ENCODE peak calls at places on chromosomes 13 and 19, in ten cellular contexts. Y is fibroblast of the conjunctiva; J is stromal cell of bone marrow; X is stimulated activated CD4-positive, alpha-beta T cell treated with anti-CD3 and anti-CD28 coated beads, Interleukin-4, amount 100 ng/mL, for 1 hour; R is putamen; P is nephron progenitor cell; E is HT1080; U is T follicular helper cell; F is H9; N is cardiac muscle cell. L is an unnamed sample.

GRCh38 chr19:8607386-8607785 is 3.1 kb downstream of the ADAMTS10 start:
- DNase-seq in N (no peak), J (peak), R (no peak), X (no peak), U (no peak), E (no peak), Y (peak), F (no peak), P (no peak), L (peak)

GRCh38 chr13:49869514-49869913 is 66.6 kb downstream of the SPRYD7 start:
- DNase-seq in Y (peak), P (no peak), N (peak), F (peak), E (peak), R (no peak), U (no peak), X (no peak), J (no peak), L (peak)

GRCh38 chr13:98761126-98761978 is 8.9 kb upstream of the SLC15A1 start:
- DNase-seq in P (no peak), X (no peak), F (no peak), U (no peak), Y (peak), N (no peak), J (peak), R (no peak), E (peak), L (peak)

GRCh38 chr13:51905787-51906186 is 44.0 kb downstream of the CCDC70 start:
- DNase-seq in J (no peak), X (no peak), F (peak), Y (no peak), N (no peak), P (no peak), U (no peak), R (no peak), E (no peak), L (no peak)

GRCh38 chr13:80341098-80341701 is at the start of gene SPRY2:
- DNase-seq in J (peak), P (peak), F (peak), R (peak), E (peak), N (peak), U (no peak), Y (peak), X (peak), L (peak)

GRCh38 chr13:109096101-109096500 is 466.7 kb downstream of the MYO16 start:
- DNase-seq in F (no peak), N (no peak), R (no peak), Y (no peak), E (peak), P (no peak), X (no peak), U (no peak), J (no peak), L (no peak)

GRCh38 chr19:6402834-6403608 is 10.1 kb upstream of the GTF2F1 start:
- DNase-seq in F (no peak), N (no peak), E (peak), U (no peak), X (no peak), R (peak), Y (peak), J (peak), P (peak), L (peak)

GRCh38 chr19:35211545-35212230 is 16.9 kb downstream of the FAM187B start:
- DNase-seq in J (no peak), R (no peak), P (no peak), U (peak), X (peak), F (no peak), N (no peak), E (no peak), Y (no peak), L (no peak)

GRCh38 chr13:80217614-80218456 is 123.1 kb downstream of the SPRY2 start:
- DNase-seq in U (no peak), N (no peak), J (no peak), R (no peak), F (peak), P (no peak), E (peak), Y (no peak), X (no peak), L (peak)